ENCODE peak calls at places on chromosome 6, in seven cellular contexts. One of them, this sample, is unnamed.

GRCh38 chr6:160750276-160750689 is 48.2 kb downstream of the PLG start:
- DNase-seq in cardiac muscle cell: peak; percentile 21
- DNase-seq in CD4-positive, alpha-beta T cell: no peak
- DNase-seq in cardiac fibroblast: no peak
- DNase-seq in neural crest cell: no peak
- DNase-seq in endothelial cell: peak; percentile 57
- DNase-seq in hepatocyte: peak; percentile 39
- DNase-seq in this sample: peak; percentile 39

GRCh38 chr6:101013612-101014195 is 132.6 kb upstream of the ASCC3 start:
- DNase-seq in neural crest cell: no peak
- DNase-seq in cardiac fibroblast: no peak
- DNase-seq in CD4-positive, alpha-beta T cell: no peak
- DNase-seq in cardiac muscle cell: no peak
- DNase-seq in endothelial cell: no peak
- DNase-seq in hepatocyte: no peak
- DNase-seq in this sample: no peak

GRCh38 chr6:157715766-157716171 is 107.3 kb upstream of the SNX9 start:
- DNase-seq in endothelial cell: no peak
- DNase-seq in neural crest cell: no peak
- DNase-seq in cardiac muscle cell: no peak
- DNase-seq in hepatocyte: peak; percentile 70
- DNase-seq in cardiac fibroblast: peak; percentile 94
- DNase-seq in CD4-positive, alpha-beta T cell: no peak
- DNase-seq in this sample: no peak

GRCh38 chr6:154715449-154715848 is 17.8 kb upstream of the SCAF8 start:
- DNase-seq in cardiac muscle cell: no peak
- DNase-seq in hepatocyte: no peak
- DNase-seq in cardiac fibroblast: no peak
- DNase-seq in endothelial cell: no peak
- DNase-seq in neural crest cell: no peak
- DNase-seq in CD4-positive, alpha-beta T cell: no peak
- DNase-seq in this sample: no peak

GRCh38 chr6:51490101-51490500 is 597.3 kb downstream of the PKHD1 start:
- DNase-seq in neural crest cell: no peak
- DNase-seq in endothelial cell: no peak
- DNase-seq in cardiac fibroblast: no peak
- DNase-seq in cardiac muscle cell: no peak
- DNase-seq in CD4-positive, alpha-beta T cell: no peak
- DNase-seq in hepatocyte: no peak
- DNase-seq in this sample: no peak

GRCh38 chr6:141610741-141611140 is 522.0 kb upstream of the GJE1 start:
- DNase-seq in hepatocyte: no peak
- DNase-seq in CD4-positive, alpha-beta T cell: no peak
- DNase-seq in cardiac fibroblast: peak; percentile 63
- DNase-seq in neural crest cell: no peak
- DNase-seq in cardiac muscle cell: peak; percentile 6
- DNase-seq in endothelial cell: no peak
- DNase-seq in this sample: no peak

GRCh38 chr6:45586216-45587171 is 208.8 kb upstream of the SUPT3H start:
- DNase-seq in CD4-positive, alpha-beta T cell: peak; percentile 59
- DNase-seq in neural crest cell: no peak
- DNase-seq in cardiac muscle cell: no peak
- DNase-seq in endothelial cell: no peak
- DNase-seq in cardiac fibroblast: no peak
- DNase-seq in hepatocyte: no peak
- DNase-seq in this sample: no peak

GRCh38 chr6:135540207-135540877 is 42.8 kb upstream of the AHI1 start:
- DNase-seq in cardiac fibroblast: peak; percentile 64
- DNase-seq in hepatocyte: peak; percentile 10
- DNase-seq in cardiac muscle cell: peak; percentile 2
- DNase-seq in CD4-positive, alpha-beta T cell: no peak
- DNase-seq in neural crest cell: no peak
- DNase-seq in endothelial cell: no peak
- DNase-seq in this sample: no peak

GRCh38 chr6:169953686-169954085 is 202.3 kb downstream of the ERMARD start:
- DNase-seq in neural crest cell: no peak
- DNase-seq in hepatocyte: no peak
- DNase-seq in cardiac fibroblast: no peak
- DNase-seq in CD4-positive, alpha-beta T cell: no peak
- DNase-seq in endothelial cell: no peak
- DNase-seq in cardiac muscle cell: no peak
- DNase-seq in this sample: no peak

GRCh38 chr6:9484091-9484490 is 930.8 kb downstream of the TFAP2A start:
- DNase-seq in neural crest cell: no peak
- DNase-seq in cardiac muscle cell: no peak
- DNase-seq in endothelial cell: no peak
- DNase-seq in hepatocyte: no peak
- DNase-seq in cardiac fibroblast: peak; percentile 33
- DNase-seq in CD4-positive, alpha-beta T cell: no peak
- DNase-seq in this sample: no peak

GRCh38 chr6:66336171-66336570 is 629.1 kb upstream of the EYS start:
- DNase-seq in endothelial cell: no peak
- DNase-seq in cardiac muscle cell: no peak
- DNase-seq in cardiac fibroblast: no peak
- DNase-seq in neural crest cell: no peak
- DNase-seq in CD4-positive, alpha-beta T cell: no peak
- DNase-seq in hepatocyte: no peak
- DNase-seq in this sample: no peak

GRCh38 chr6:125738276-125738675 is 11.2 kb upstream of the HEY2 start:
- DNase-seq in neural crest cell: no peak
- DNase-seq in cardiac muscle cell: no peak
- DNase-seq in CD4-positive, alpha-beta T cell: no peak
- DNase-seq in endothelial cell: no peak
- DNase-seq in cardiac fibroblast: no peak
- DNase-seq in hepatocyte: no peak
- DNase-seq in this sample: no peak

GRCh38 chr6:28757429-28758045 is 166.2 kb downstream of the TRIM27 start:
- DNase-seq in hepatocyte: no peak
- DNase-seq in cardiac fibroblast: no peak
- DNase-seq in neural crest cell: no peak
- DNase-seq in cardiac muscle cell: no peak
- DNase-seq in endothelial cell: no peak
- DNase-seq in CD4-positive, alpha-beta T cell: no peak
- DNase-seq in this sample: no peak

GRCh38 chr6:142387997-142388815 is 86.4 kb downstream of the ADGRG6 start:
- DNase-seq in endothelial cell: no peak
- DNase-seq in hepatocyte: peak; percentile 66
- DNase-seq in neural crest cell: no peak
- DNase-seq in cardiac muscle cell: peak; percentile 59
- DNase-seq in cardiac fibroblast: peak; percentile 78
- DNase-seq in CD4-positive, alpha-beta T cell: no peak
- DNase-seq in this sample: peak; percentile 5

GRCh38 chr6:7604506-7604905 is 14.5 kb downstream of the SNRNP48 start:
- DNase-seq in cardiac muscle cell: no peak
- DNase-seq in hepatocyte: no peak
- DNase-seq in endothelial cell: no peak
- DNase-seq in CD4-positive, alpha-beta T cell: no peak
- DNase-seq in neural crest cell: no peak
- DNase-seq in cardiac fibroblast: no peak
- DNase-seq in this sample: no peak

GRCh38 chr6:81766482-81767069 is 14.1 kb upstream of the TENT5A start:
- DNase-seq in endothelial cell: no peak
- DNase-seq in CD4-positive, alpha-beta T cell: no peak
- DNase-seq in hepatocyte: peak; percentile 44
- DNase-seq in cardiac fibroblast: peak; percentile 95
- DNase-seq in cardiac muscle cell: no peak
- DNase-seq in neural crest cell: no peak
- DNase-seq in this sample: no peak

GRCh38 chr6:24666097-24666615 is 543 bp downstream of the TDP2 start:
- DNase-seq in cardiac fibroblast: no peak
- DNase-seq in cardiac muscle cell: peak; percentile 57
- DNase-seq in hepatocyte: peak; percentile 66
- DNase-seq in neural crest cell: no peak
- DNase-seq in endothelial cell: peak; percentile 48
- DNase-seq in CD4-positive, alpha-beta T cell: peak; percentile 36
- DNase-seq in this sample: peak; percentile 42

GRCh38 chr6:158500016-158500735 is 59.7 kb upstream of the TMEM181 start:
- DNase-seq in cardiac muscle cell: no peak
- DNase-seq in neural crest cell: no peak
- DNase-seq in CD4-positive, alpha-beta T cell: no peak
- DNase-seq in endothelial cell: no peak
- DNase-seq in hepatocyte: no peak
- DNase-seq in cardiac fibroblast: peak; percentile 63
- DNase-seq in this sample: no peak

GRCh38 chr6:12459945-12460800 is 170.0 kb downstream of the EDN1 start:
- DNase-seq in neural crest cell: no peak
- DNase-seq in cardiac fibroblast: peak; percentile 38
- DNase-seq in CD4-positive, alpha-beta T cell: no peak
- DNase-seq in cardiac muscle cell: no peak
- DNase-seq in endothelial cell: no peak
- DNase-seq in hepatocyte: no peak
- DNase-seq in this sample: no peak

GRCh38 chr6:13431861-13432465 is 55.4 kb downstream of the GFOD1 start:
- DNase-seq in neural crest cell: no peak
- DNase-seq in cardiac fibroblast: peak; percentile 51
- DNase-seq in cardiac muscle cell: no peak
- DNase-seq in hepatocyte: no peak
- DNase-seq in endothelial cell: no peak
- DNase-seq in CD4-positive, alpha-beta T cell: peak; percentile 15
- DNase-seq in this sample: peak; percentile 40

GRCh38 chr6:3438190-3439167 is 18.4 kb downstream of the SLC22A23 start:
- DNase-seq in CD4-positive, alpha-beta T cell: no peak
- DNase-seq in neural crest cell: no peak
- DNase-seq in hepatocyte: peak; percentile 72
- DNase-seq in cardiac muscle cell: no peak
- DNase-seq in endothelial cell: no peak
- DNase-seq in cardiac fibroblast: peak; percentile 97
- DNase-seq in this sample: no peak

GRCh38 chr6:47512872-47513271 is 35.3 kb downstream of the CD2AP start:
- DNase-seq in neural crest cell: no peak
- DNase-seq in hepatocyte: no peak
- DNase-seq in cardiac fibroblast: peak; percentile 3
- DNase-seq in CD4-positive, alpha-beta T cell: no peak
- DNase-seq in cardiac muscle cell: no peak
- DNase-seq in endothelial cell: no peak
- DNase-seq in this sample: no peak

GRCh38 chr6:155324993-155325392 is 10.7 kb upstream of the TFB1M start:
- DNase-seq in cardiac fibroblast: no peak
- DNase-seq in hepatocyte: no peak
- DNase-seq in cardiac muscle cell: no peak
- DNase-seq in CD4-positive, alpha-beta T cell: no peak
- DNase-seq in endothelial cell: no peak
- DNase-seq in neural crest cell: no peak
- DNase-seq in this sample: no peak

GRCh38 chr6:43773981-43774775 is 4.2 kb downstream of the VEGFA start:
- DNase-seq in cardiac fibroblast: no peak
- DNase-seq in endothelial cell: no peak
- DNase-seq in cardiac muscle cell: no peak
- DNase-seq in neural crest cell: no peak
- DNase-seq in hepatocyte: no peak
- DNase-seq in CD4-positive, alpha-beta T cell: no peak
- DNase-seq in this sample: no peak
- TF ChIP-seq CTCF in cardiac fibroblast: no peak
- TF ChIP-seq CTCF in endothelial cell: no peak
- TF ChIP-seq CTCF in cardiac muscle cell: no peak
- TF ChIP-seq CTCF in neural crest cell: no peak
- TF ChIP-seq CTCF in hepatocyte: no peak
- TF ChIP-seq CTCF in CD4-positive, alpha-beta T cell: no peak
- TF ChIP-seq CTCF in this sample: no peak

DNA sequence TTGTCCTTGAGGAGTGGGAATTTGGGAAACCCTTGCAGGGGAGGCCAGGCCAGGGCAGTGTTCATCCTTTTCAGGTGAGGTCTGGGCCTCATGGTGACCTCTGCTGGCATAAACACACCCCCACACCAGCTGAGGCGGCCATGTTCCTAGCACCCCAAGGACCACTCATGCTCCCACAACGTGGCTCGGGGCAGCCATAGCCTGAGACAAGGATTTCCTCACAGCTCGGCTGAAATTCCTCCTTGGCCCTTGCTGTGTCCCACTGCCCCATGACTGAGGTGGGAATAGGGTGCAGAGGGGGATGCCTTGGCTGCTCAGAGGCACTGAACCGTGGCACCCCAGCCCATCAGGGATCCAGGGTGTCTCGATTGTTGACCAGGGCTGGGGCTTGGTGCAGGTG is 27.3 kb upstream of the SPDEF start:
- DNase-seq in hepatocyte: no peak
- DNase-seq in CD4-positive, alpha-beta T cell: no peak
- DNase-seq in endothelial cell: no peak
- DNase-seq in cardiac fibroblast: no peak
- DNase-seq in neural crest cell: no peak
- DNase-seq in cardiac muscle cell: no peak
- DNase-seq in this sample: no peak
- TF ChIP-seq CTCF in hepatocyte: no peak
- TF ChIP-seq CTCF in CD4-positive, alpha-beta T cell: no peak
- TF ChIP-seq CTCF in endothelial cell: peak; percentile 37
- TF ChIP-seq CTCF in cardiac fibroblast: peak; percentile 27
- TF ChIP-seq CTCF in neural crest cell: no peak
- TF ChIP-seq CTCF in cardiac muscle cell: peak; percentile 41
- TF ChIP-seq CTCF in this sample: no peak

GRCh38 chr6:72182337-72183246 is 296.2 kb downstream of the RIMS1 start:
- DNase-seq in cardiac muscle cell: peak; percentile 65
- DNase-seq in cardiac fibroblast: peak; percentile 31
- DNase-seq in neural crest cell: peak; percentile 30
- DNase-seq in hepatocyte: peak; percentile 83
- DNase-seq in CD4-positive, alpha-beta T cell: no peak
- DNase-seq in endothelial cell: peak; percentile 52
- DNase-seq in this sample: peak; percentile 41
- TF ChIP-seq CTCF in cardiac muscle cell: no peak
- TF ChIP-seq CTCF in cardiac fibroblast: no peak
- TF ChIP-seq CTCF in neural crest cell: no peak
- TF ChIP-seq CTCF in hepatocyte: no peak
- TF ChIP-seq CTCF in CD4-positive, alpha-beta T cell: no peak
- TF ChIP-seq CTCF in endothelial cell: no peak
- TF ChIP-seq CTCF in this sample: no peak

GRCh38 chr6:140440223-140440810 is 1065.9 kb upstream of the CITED2 start:
- DNase-seq in cardiac fibroblast: peak; percentile 13
- DNase-seq in cardiac muscle cell: no peak
- DNase-seq in neural crest cell: no peak
- DNase-seq in endothelial cell: no peak
- DNase-seq in hepatocyte: no peak
- DNase-seq in CD4-positive, alpha-beta T cell: no peak
- DNase-seq in this sample: no peak

GRCh38 chr6:140438346-140438735 is 1063.9 kb upstream of the CITED2 start:
- DNase-seq in cardiac fibroblast: peak; percentile 37
- DNase-seq in CD4-positive, alpha-beta T cell: no peak
- DNase-seq in cardiac muscle cell: no peak
- DNase-seq in neural crest cell: no peak
- DNase-seq in hepatocyte: no peak
- DNase-seq in endothelial cell: no peak
- DNase-seq in this sample: no peak

GRCh38 chr6:140437619-140438345 is 1063.3 kb upstream of the CITED2 start:
- DNase-seq in endothelial cell: no peak
- DNase-seq in cardiac fibroblast: no peak
- DNase-seq in hepatocyte: no peak
- DNase-seq in cardiac muscle cell: peak; percentile 72
- DNase-seq in neural crest cell: no peak
- DNase-seq in CD4-positive, alpha-beta T cell: no peak
- DNase-seq in this sample: no peak

GRCh38 chr6:140445474-140446004 is 1071.1 kb upstream of the CITED2 start:
- DNase-seq in neural crest cell: no peak
- DNase-seq in endothelial cell: no peak
- DNase-seq in cardiac fibroblast: peak; percentile 83
- DNase-seq in hepatocyte: no peak
- DNase-seq in CD4-positive, alpha-beta T cell: no peak
- DNase-seq in cardiac muscle cell: peak; percentile 42
- DNase-seq in this sample: no peak

GRCh38 chr6:140441256-140441655 is 1066.8 kb upstream of the CITED2 start:
- DNase-seq in cardiac fibroblast: peak; percentile 87
- DNase-seq in cardiac muscle cell: peak; percentile 84
- DNase-seq in CD4-positive, alpha-beta T cell: no peak
- DNase-seq in endothelial cell: peak; percentile 52
- DNase-seq in hepatocyte: peak; percentile 76
- DNase-seq in neural crest cell: peak; percentile 49
- DNase-seq in this sample: no peak
- TF ChIP-seq CTCF in cardiac fibroblast: peak; percentile 28
- TF ChIP-seq CTCF in cardiac muscle cell: peak; percentile 44
- TF ChIP-seq CTCF in CD4-positive, alpha-beta T cell: no peak
- TF ChIP-seq CTCF in endothelial cell: no peak
- TF ChIP-seq CTCF in hepatocyte: peak; percentile 56
- TF ChIP-seq CTCF in neural crest cell: peak; percentile 71
- TF ChIP-seq CTCF in this sample: peak; percentile 37